ENCODE peak calls at places on chromosomes 16 and 17, in four cellular contexts. N is GM12878, F is HepG2, Z is H1. P is an unnamed sample. For H3K4me1, the result is how much of the 10 kb centered on the place peaks cover.

GRCh38 chr17:80464486-80464885 is 11.9 kb downstream of the NPTX1 start:
- DNase-seq in N (no peak), F (no peak), Z (no peak), P (no peak)

GRCh38 chr17:45293413-45294211 is 23.2 kb downstream of the MAP3K14 start:
- DNase-seq in N (no peak), F (peak), Z (no peak), P (no peak)

GRCh38 chr17:63369233-63369632 is 76.9 kb downstream of the CYB561 start:
- DNase-seq in N (no peak), F (no peak), Z (no peak), P (no peak)

GRCh38 chr17:35795871-35796265 is 427 bp upstream of the MMP28 start:
- DNase-seq in N (no peak), F (no peak), Z (no peak), P (no peak)

GRCh38 chr16:61575617-61576016 is 460.6 kb downstream of the CDH8 start:
- DNase-seq in N (no peak), F (no peak), Z (no peak), P (no peak)

GRCh38 chr16:87356491-87356853 is 27.1 kb downstream of the FBXO31 start:
- DNase-seq in N (no peak), F (no peak), Z (no peak), P (no peak)

GRCh38 chr17:78629436-78629995 is 52.3 kb upstream of the DNAH17 start:
- DNase-seq in N (no peak), F (no peak), Z (no peak), P (no peak)

GRCh38 chr16:726438-727290 is at the start of the genes CCDC78 and HAGHL:
- DNase-seq in N (no peak), F (no peak), Z (peak), P (peak)

DNA sequence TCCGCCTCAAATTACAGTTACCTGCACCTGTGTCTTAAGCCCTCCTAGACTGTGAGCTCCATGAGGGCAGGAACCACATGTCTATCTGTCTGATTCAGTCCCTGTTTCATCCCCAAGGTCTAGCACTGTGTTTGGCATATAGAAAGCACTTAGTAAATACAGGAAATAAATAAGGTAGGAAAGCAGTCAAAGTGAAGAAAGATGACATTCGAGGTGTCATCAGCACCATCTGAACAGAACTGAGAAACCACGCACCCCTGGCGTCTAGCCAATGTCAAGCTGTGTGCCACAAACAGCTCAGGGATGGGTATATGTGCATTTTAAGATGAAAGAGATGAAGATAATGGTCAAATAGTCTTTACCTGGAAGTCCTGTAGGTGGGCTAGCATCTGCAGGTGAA is 79.6 kb upstream of the ATP2A3 start:
- DNase-seq in N (peak), F (no peak), Z (no peak), P (no peak)
- TF ChIP-seq SUZ12 in N (no peak), F (no peak), Z (no peak), P (no peak)

DNA sequence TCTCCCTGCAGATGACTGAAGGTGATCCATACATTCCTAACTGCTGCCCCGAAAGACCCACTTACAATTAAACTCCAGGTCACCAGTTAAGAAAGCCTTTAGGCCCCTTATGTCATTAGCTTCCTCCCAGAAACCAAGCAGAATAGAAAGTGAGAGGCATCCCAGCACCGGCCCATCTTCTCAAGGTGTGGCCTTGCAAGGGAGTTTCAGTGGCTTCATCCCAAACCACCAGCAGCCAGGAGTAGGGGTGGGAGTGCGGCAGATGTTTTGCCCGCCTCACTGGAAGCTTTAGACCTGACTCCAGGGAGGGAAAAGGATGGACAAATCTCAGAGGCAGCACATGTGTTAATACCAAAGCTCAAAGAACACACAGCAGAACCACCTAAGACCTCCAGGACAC is 5.1 kb downstream of the ZFHX3 start:
- DNase-seq in N (no peak), F (no peak), Z (no peak), P (no peak)
- H3K4me1 ChIP-seq in N (half or more), F (half or more), Z (under half), P (under half)

GRCh38 chr16:57308041-57308440 is 23.6 kb upstream of the PLLP start:
- DNase-seq in N (no peak), F (no peak), Z (no peak), P (no peak)
- H3K4me3 ChIP-seq in N (no peak), F (no peak), Z (no peak), P (no peak)

DNA sequence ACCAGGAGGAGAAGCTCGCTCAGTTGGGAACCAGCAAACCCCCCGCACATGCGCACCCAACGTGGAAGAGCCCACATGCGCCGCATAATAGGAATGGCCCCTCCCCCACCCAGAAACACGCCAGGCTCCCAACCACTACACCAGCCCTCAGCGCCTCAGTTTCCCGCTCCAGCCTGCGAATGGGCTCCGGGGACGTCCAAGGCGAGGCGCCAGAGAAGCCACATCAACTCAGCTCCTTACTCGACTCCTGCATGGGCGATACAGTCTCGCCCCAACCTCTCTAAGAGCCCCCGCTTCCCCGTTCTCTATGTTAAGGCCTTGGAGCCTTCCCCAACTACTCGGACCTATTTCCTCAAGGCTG is 503 bp downstream of the SRSF1 start:
- DNase-seq in N (no peak), F (peak), Z (peak), P (no peak)
- TF ChIP-seq SUZ12 in N (no peak), F (no peak), Z (no peak), P (no peak)

DNA sequence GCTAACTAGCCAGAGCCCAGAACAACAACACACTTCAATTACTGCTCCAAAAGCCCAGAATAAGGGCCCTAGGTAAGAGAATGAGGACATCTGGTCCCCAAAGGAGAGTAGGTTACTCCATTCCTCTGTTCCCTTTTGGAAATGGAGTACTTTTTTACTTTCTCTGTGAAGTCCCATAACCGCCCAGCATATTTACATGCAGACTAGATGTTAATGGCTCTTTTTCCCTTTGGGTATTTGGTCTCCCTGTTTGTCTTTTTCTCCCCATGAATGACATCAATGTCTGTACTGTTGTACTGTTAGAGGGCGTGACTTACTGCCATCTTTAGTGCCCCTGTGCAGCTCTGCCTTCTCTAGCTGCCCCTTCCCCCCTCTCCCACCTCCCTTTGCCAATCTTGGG is 19.0 kb downstream of the GPR179 start:
- DNase-seq in N (no peak), F (no peak), Z (no peak), P (no peak)
- H3K4me1 ChIP-seq in N (under half), F (under half), Z (under half), P (under half)

DNA sequence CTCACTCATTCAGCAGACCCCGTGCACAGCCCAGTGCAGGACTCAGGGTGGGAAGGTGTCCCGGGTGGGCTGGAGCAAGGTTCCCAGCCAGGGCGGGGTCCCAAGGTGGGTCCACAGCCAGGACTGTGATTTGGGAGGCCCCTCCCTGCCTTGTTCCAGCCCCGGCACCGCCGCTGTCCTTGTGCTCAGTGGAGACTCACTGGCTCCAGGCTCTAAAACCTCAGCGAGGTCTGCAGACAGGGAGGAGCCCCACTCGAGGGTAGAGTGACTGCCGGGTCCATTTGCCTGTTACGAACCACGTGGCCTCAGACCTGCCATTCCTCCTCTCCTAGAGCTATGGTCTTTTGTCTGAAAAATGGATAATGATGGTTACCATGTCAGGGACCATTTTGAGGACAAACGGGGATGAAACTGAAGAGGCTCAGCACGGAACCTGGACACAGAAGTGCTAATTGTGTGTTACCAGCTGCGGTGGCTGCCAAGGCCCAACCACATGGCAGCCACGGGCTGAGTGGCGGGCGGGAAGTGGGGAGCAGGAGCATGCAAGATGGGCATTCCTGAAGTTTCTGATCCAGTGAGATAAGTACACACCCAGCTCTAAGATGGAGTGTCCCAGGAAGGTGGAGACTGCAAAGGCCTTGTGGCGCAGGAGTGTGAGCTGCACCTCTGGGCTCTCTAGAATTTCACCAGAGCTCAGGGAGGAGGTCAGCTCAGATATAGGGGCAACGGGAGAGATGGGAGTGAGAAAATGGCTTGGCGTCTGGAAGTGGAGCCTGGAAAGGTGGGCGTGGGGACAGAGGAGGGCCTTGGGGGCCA is 317.6 kb downstream of the SEC14L1 start:
- DNase-seq in N (no peak), F (no peak), Z (no peak), P (no peak)
- H3K4me3 ChIP-seq in N (peak), F (no peak), Z (no peak), P (no peak)

P was measured in NT2/D1.